ENCODE peak calls at places on chromosomes 3 and 15, in seven cellular contexts. A is SK-N-SH, M is B cell, J is spleen, F is AG09319, N is H9, L is body of pancreas. X is an unnamed sample.

GRCh38 chr3:127775398-127776109 is 46.8 kb downstream of the MGLL start:
- DNase-seq in A (no peak), M (no peak), J (peak), F (no peak), N (no peak), L (no peak), X (no peak)

GRCh38 chr3:97823503-97824004 is 1.7 kb downstream of the CRYBG3 start:
- DNase-seq in A (no peak), M (no peak), J (no peak), F (no peak), N (no peak), L (no peak), X (no peak)

GRCh38 chr3:82509951-82510603 is 748.6 kb upstream of the GBE1 start:
- DNase-seq in A (no peak), M (no peak), J (no peak), F (no peak), N (peak), L (no peak), X (no peak)

GRCh38 chr3:37668831-37669610 is 192.7 kb upstream of the CTDSPL start:
- DNase-seq in A (peak), M (no peak), J (no peak), F (no peak), N (no peak), L (peak), X (no peak)

GRCh38 chr15:68218331-68218730 is 11.2 kb downstream of the CLN6 start:
- DNase-seq in A (no peak), M (no peak), J (peak), F (no peak), N (peak), L (no peak), X (no peak)

GRCh38 chr15:55770808-55771207 is 27.9 kb upstream of the PRTG start:
- DNase-seq in A (peak), M (no peak), J (no peak), F (no peak), N (no peak), L (no peak), X (no peak)

GRCh38 chr15:98943609-98944111 is 63.9 kb downstream of the PGPEP1L start:
- DNase-seq in A (no peak), M (no peak), J (peak), F (no peak), N (no peak), L (no peak), X (no peak)

GRCh38 chr3:56368860-56369259 is 99.4 kb downstream of the ERC2 start:
- DNase-seq in A (no peak), M (no peak), J (no peak), F (no peak), N (no peak), L (no peak), X (no peak)

GRCh38 chr3:32467333-32468070 is 35.1 kb downstream of the CMTM6 start:
- DNase-seq in A (peak), M (peak), J (peak), F (no peak), N (peak), L (peak), X (peak)

GRCh38 chr15:79025201-79025600 is 65.4 kb downstream of the RASGRF1 start:
- DNase-seq in A (peak), M (peak), J (no peak), F (no peak), N (no peak), L (no peak), X (peak)

GRCh38 chr15:79023546-79023890 is 67.1 kb downstream of the RASGRF1 start:
- DNase-seq in A (no peak), M (no peak), J (no peak), F (no peak), N (no peak), L (no peak), X (no peak)

GRCh38 chr15:79025802-79026201 is 64.8 kb downstream of the RASGRF1 start:
- DNase-seq in A (no peak), M (no peak), J (no peak), F (no peak), N (no peak), L (no peak), X (no peak)

GRCh38 chr15:79027532-79028410 is 62.8 kb downstream of the RASGRF1 start:
- DNase-seq in A (no peak), M (no peak), J (no peak), F (no peak), N (no peak), L (no peak), X (no peak)

DNA sequence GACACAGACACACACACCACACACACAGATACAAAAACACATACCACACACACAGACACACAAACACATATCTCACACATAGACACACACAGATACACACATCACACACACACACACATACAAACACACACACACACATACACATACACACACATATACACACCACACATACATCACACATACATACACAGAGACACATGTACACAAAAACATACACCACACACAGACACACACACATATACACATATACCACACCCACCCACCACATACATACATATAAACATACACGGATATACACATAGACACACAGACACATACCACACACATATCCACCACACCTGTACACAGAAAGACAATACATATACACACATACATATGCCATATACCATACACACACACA is 66.7 kb downstream of the RASGRF1 start:
- DNase-seq in A (no peak), M (no peak), J (no peak), F (no peak), N (no peak), L (no peak), X (no peak)
- TF ChIP-seq CTCF in A (no peak), M (no peak), J (no peak), F (no peak), N (no peak), L (no peak), X (no peak)

GRCh38 chr15:73560501-73561117 is 72.6 kb downstream of the NPTN start:
- DNase-seq in A (peak), M (no peak), J (no peak), F (peak), N (no peak), L (peak), X (peak)
- TF ChIP-seq CTCF in A (peak), M (peak), J (peak), F (peak), N (peak), L (peak), X (peak)

DNA sequence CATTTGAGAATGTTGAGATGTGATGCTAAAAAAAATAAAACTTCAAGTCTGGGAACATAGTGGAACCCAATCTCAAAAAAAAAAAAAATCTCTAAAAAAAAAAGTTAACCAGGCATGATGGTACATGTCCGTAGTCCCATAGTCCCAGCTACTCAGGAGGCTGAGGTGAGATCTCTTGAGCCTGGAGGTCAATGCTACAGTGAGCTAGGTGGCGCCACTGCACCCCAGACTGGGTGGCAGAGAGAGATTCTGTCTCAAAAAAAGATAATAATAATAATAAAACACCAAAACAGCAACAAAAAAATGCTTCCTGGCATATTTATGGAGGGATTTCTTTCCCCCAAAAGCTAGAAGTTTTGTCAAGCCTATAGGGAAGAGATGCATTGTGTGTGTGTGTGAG is 361.6 kb downstream of the ROBO1 start:
- DNase-seq in A (no peak), M (no peak), J (no peak), F (no peak), N (peak), L (no peak), X (no peak)
- TF ChIP-seq CTCF in A (peak), M (no peak), J (no peak), F (peak), N (peak), L (no peak), X (peak)

DNA sequence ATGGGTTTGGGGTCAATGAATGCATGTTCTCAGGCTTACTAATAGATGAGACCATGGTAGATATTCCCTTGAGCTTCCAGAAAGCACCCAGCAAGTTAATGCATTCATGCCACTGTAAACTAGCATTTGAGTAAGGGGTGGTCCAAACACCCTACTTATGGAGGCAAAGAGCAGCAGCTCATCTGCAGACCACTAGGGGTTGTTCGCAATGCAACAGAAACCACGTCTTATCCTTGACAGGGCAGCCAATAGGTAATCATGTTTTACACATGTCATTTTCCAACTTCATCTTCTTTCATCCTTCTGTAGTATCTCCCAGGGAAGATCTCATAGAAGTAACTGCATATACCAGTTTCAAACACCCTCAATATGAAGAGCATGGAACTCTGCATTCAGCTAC is 330.2 kb downstream of the RORA start:
- DNase-seq in A (no peak), M (no peak), J (no peak), F (no peak), N (no peak), L (no peak), X (no peak)
- TF ChIP-seq CTCF in A (no peak), M (no peak), J (no peak), F (no peak), N (peak), L (no peak), X (peak)

GRCh38 chr3:136750922-136751258 is 1.3 kb downstream of the STAG1 start:
- DNase-seq in A (no peak), M (no peak), J (no peak), F (peak), N (no peak), L (no peak), X (no peak)

GRCh38 chr3:136752046-136752326 is 192 bp downstream of the STAG1 start:
- DNase-seq in A (peak), M (no peak), J (no peak), F (no peak), N (no peak), L (no peak), X (peak)

GRCh38 chr3:136752327-136753111 is at the start of gene STAG1:
- DNase-seq in A (peak), M (peak), J (peak), F (peak), N (peak), L (peak), X (peak)

GRCh38 chr3:136750209-136750921 is 1.8 kb downstream of the STAG1 start:
- DNase-seq in A (no peak), M (no peak), J (no peak), F (no peak), N (no peak), L (no peak), X (no peak)

GRCh38 chr3:136751259-136752045 is 726 bp downstream of the STAG1 start:
- DNase-seq in A (peak), M (peak), J (peak), F (peak), N (peak), L (peak), X (peak)
- TF ChIP-seq CTCF in A (no peak), M (no peak), J (no peak), F (no peak), N (no peak), L (no peak), X (peak)

DNA sequence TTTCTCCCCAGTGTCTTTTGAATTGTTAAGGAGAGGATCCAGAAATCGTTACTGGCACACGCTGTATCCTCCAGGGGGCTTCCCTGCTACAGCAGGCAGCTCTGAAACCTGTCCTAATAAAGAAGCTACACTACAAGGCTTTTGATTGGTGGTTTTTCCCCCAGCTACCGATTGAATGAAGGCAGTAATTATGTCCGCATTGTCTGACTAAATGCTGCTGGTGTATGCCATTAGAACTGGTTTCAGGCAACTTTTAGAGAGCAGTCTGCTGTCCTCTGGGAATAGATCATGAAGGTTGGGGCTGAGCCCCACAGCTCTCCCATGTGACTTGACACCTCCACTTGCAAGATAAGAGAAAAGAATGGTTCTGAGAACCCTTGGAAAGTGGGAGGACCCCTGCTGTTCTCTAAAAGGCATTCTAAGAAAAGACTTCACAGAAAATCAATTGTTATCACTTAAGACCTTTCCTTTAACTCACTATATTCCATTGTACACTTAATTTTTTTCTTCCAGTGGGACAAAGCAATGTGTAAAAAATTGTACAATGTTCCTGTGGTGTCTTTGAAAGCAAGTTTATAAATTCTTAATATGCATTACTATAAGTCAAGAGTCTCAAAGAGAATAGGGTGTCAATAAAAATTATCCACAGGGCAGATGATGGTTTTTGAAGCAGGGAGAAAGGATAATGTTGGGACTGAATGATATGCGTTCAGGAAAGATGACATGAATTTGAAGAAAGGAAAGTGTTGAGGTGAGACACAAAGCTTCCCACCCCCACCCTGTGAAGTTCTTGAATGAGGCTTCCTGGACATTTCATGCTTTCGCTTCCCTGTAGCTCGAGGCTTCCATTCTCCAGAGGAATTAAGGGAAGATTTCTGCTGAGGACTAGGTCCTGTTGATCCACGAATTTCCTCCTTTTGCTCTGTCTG is 53.0 kb upstream of the DAZL start:
- DNase-seq in A (peak), M (no peak), J (no peak), F (no peak), N (peak), L (no peak), X (no peak)
- TF ChIP-seq CTCF in A (peak), M (no peak), J (no peak), F (no peak), N (peak), L (no peak), X (no peak)

DNA sequence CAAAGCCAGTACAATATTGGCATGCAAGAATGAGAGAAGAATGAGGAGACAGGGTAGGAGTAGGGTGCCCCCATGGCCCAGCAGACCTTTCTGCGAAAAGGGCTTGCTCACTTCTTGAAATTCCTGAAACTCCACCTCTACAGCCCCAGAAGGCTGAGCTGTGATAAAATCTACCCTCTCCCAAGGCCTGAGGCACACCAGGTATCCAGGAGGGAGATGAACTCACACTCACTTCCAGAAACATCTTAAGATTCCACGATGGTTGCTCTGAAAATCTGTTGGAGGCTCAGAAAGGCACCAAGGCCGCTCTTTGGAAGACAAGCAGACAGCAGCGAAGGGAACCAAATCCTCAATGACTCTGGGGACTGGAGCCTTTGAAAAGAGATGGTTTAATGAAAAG is 297.5 kb downstream of the UACA start:
- DNase-seq in A (no peak), M (no peak), J (no peak), F (no peak), N (no peak), L (no peak), X (no peak)
- TF ChIP-seq CTCF in A (no peak), M (no peak), J (no peak), F (no peak), N (no peak), L (no peak), X (no peak)

GRCh38 chr15:78282324-78282723 is 17.1 kb downstream of the SKIC8 start:
- DNase-seq in A (no peak), M (no peak), J (no peak), F (no peak), N (no peak), L (no peak), X (no peak)
- TF ChIP-seq CTCF in A (no peak), M (no peak), J (no peak), F (no peak), N (no peak), L (no peak), X (no peak)